ENCODE peak calls at places on chromosomes 16 and 17, in five cellular contexts. K, Y, S, M and U are unnamed samples. For H3K4me1, the result is how much of the 10 kb centered on the place peaks cover.

GRCh38 chr17:42270175-42270545 is 6.0 kb downstream of the STAT5B start:
- DNase-seq in K (no peak), Y (no peak), S (no peak), M (no peak), U (no peak)

GRCh38 chr17:69640073-69640472 is 225.6 kb downstream of the MAP2K6 start:
- DNase-seq in K (no peak), Y (no peak), S (no peak), M (no peak), U (no peak)

GRCh38 chr17:32127156-32127897 is 15.0 kb upstream of the RHOT1 start:
- DNase-seq in K (peak), Y (peak), S (peak), M (peak), U (peak)

GRCh38 chr17:39665642-39666221 is 583 bp downstream of the TCAP start:
- DNase-seq in K (peak), Y (no peak), S (no peak), M (no peak), U (peak)

GRCh38 chr17:28147026-28147425 is 104.5 kb downstream of the NLK start:
- DNase-seq in K (no peak), Y (no peak), S (no peak), M (no peak), U (no peak)

GRCh38 chr17:63263053-63263452 is 183.1 kb downstream of the CYB561 start:
- DNase-seq in K (no peak), Y (no peak), S (no peak), M (no peak), U (no peak)

GRCh38 chr17:21357696-21358095 is 18.5 kb upstream of the KCNJ12 start:
- DNase-seq in K (no peak), Y (no peak), S (no peak), M (no peak), U (no peak)

GRCh38 chr16:17817260-17817659 is 346.5 kb upstream of the XYLT1 start:
- DNase-seq in K (no peak), Y (no peak), S (no peak), M (no peak), U (no peak)

GRCh38 chr16:73053379-73054130 is 5.6 kb upstream of the ZFHX3 start:
- DNase-seq in K (no peak), Y (no peak), S (no peak), M (no peak), U (peak)

GRCh38 chr17:13031718-13032350 is 14.0 kb upstream of the ELAC2 start:
- DNase-seq in K (peak), Y (peak), S (peak), M (no peak), U (peak)

GRCh38 chr17:4365103-4365627 is 1.3 kb downstream of the UBE2G1 start:
- DNase-seq in K (peak), Y (peak), S (peak), M (peak), U (peak)
- H3K4me1 ChIP-seq in K (under half), Y (under half), S (under half), M (under half), U (under half)

GRCh38 chr16:62940573-62940972 is 904.3 kb upstream of the CDH8 start:
- DNase-seq in K (no peak), Y (no peak), S (no peak), M (no peak), U (no peak)
- H3K4me1 ChIP-seq in K (under half), Y (under half), S (under half), M (under half), U (under half)

GRCh38 chr17:81040791-81041337 is 5.9 kb downstream of the BAIAP2 start:
- DNase-seq in K (peak), Y (no peak), S (no peak), M (no peak), U (peak)
- H3K4me1 ChIP-seq in K (under half), Y (under half), S (under half), M (half or more), U (half or more)

GRCh38 chr16:28192811-28193529 is 18.8 kb downstream of the XPO6 start:
- DNase-seq in K (no peak), Y (peak), S (no peak), M (no peak), U (no peak)

GRCh38 chr16:28196331-28196987 is 15.3 kb downstream of the XPO6 start:
- DNase-seq in K (no peak), Y (no peak), S (no peak), M (no peak), U (no peak)

GRCh38 chr16:28191364-28191985 is 20.3 kb downstream of the XPO6 start:
- DNase-seq in K (no peak), Y (no peak), S (no peak), M (no peak), U (no peak)

GRCh38 chr16:28193530-28194423 is 18.0 kb downstream of the XPO6 start:
- DNase-seq in K (peak), Y (no peak), S (no peak), M (no peak), U (peak)

DNA sequence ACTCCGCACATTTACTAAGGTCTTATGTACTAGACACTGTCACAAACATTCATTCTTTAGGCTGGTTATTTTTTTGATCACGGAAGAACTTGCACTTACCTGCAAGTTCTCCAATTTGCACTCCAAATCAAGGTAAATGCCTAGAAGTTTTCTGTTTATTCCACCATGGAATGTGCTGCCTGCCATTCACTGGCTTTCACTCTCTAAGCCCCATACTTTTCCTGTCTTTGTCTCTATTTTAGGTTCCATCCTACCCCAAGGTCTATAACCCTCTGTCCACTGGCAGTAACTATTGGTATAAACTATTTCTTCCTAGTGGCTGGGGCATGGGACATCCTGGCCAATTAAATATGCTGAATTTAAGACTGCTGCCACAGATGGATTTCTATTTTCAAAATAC is 15.9 kb downstream of the XPO6 start:
- DNase-seq in K (no peak), Y (no peak), S (no peak), M (no peak), U (no peak)
- H3K4me1 ChIP-seq in K (under half), Y (half or more), S (under half), M (under half), U (under half)

GRCh38 chr17:74040291-74040690 is 163.2 kb upstream of the RPL38 start:
- DNase-seq in K (no peak), Y (no peak), S (no peak), M (no peak), U (no peak)

GRCh38 chr17:74043976-74044375 is 159.5 kb upstream of the RPL38 start:
- DNase-seq in K (no peak), Y (no peak), S (no peak), M (no peak), U (no peak)

GRCh38 chr17:74042241-74042640 is 161.2 kb upstream of the RPL38 start:
- DNase-seq in K (no peak), Y (no peak), S (no peak), M (no peak), U (no peak)

GRCh38 chr17:74042744-74043486 is 160.6 kb upstream of the RPL38 start:
- DNase-seq in K (peak), Y (no peak), S (no peak), M (peak), U (peak)

GRCh38 chr17:74040729-74041128 is 162.7 kb upstream of the RPL38 start:
- DNase-seq in K (no peak), Y (no peak), S (no peak), M (no peak), U (no peak)
- H3K4me1 ChIP-seq in K (under half), Y (under half), S (under half), M (under half), U (under half)

GRCh38 chr17:50177983-50178834 is 12.4 kb downstream of the SGCA start:
- DNase-seq in K (peak), Y (peak), S (peak), M (peak), U (peak)
- H3K4me1 ChIP-seq in K (under half), Y (under half), S (under half), M (under half), U (half or more)

GRCh38 chr16:24758986-24759385 is 29.5 kb downstream of the TNRC6A start:
- DNase-seq in K (no peak), Y (no peak), S (no peak), M (no peak), U (no peak)
- H3K4me1 ChIP-seq in K (under half), Y (under half), S (under half), M (under half), U (under half)